ENCODE peak calls at places on chromosomes 11 and 22, in six cellular contexts. D is H9, W is H1, R is IMR-90, F is trophoblast cell, M is mesenchymal stem cell. K is an unnamed sample.

GRCh38 chr11:2360081-2360642 is 16.9 kb upstream of the CD81 start:
- DNase-seq in D (no peak), W (no peak), R (no peak), F (no peak), M (no peak), K (no peak)

GRCh38 chr11:117457835-117458234 is 130.2 kb downstream of the CEP164 start:
- DNase-seq in D (no peak), W (no peak), R (no peak), F (no peak), M (no peak), K (no peak)

GRCh38 chr11:63598556-63598955 is 15.7 kb downstream of the PLAAT3 start:
- DNase-seq in D (no peak), W (no peak), R (no peak), F (no peak), M (no peak), K (no peak)

GRCh38 chr22:25081409-25081824 is 118.2 kb upstream of the CRYBB3 start:
- DNase-seq in D (no peak), W (no peak), R (peak), F (peak), M (peak), K (no peak)

GRCh38 chr22:25388866-25389540 is 169.6 kb downstream of the CRYBB2 start:
- DNase-seq in D (no peak), W (no peak), R (no peak), F (no peak), M (no peak), K (no peak)

GRCh38 chr11:118980191-118980881 is 8.8 kb downstream of the FOXR1 start:
- DNase-seq in D (peak), W (no peak), R (no peak), F (no peak), M (no peak), K (no peak)

GRCh38 chr11:113684558-113684957 is 21.6 kb downstream of the TMPRSS5 start:
- DNase-seq in D (no peak), W (no peak), R (no peak), F (no peak), M (no peak), K (no peak)

GRCh38 chr22:41417622-41418390 is 28.8 kb downstream of the TOB2 start:
- DNase-seq in D (no peak), W (no peak), R (no peak), F (no peak), M (no peak), K (no peak)

GRCh38 chr11:119473226-119473625 is 50.3 kb upstream of the THY1 start:
- DNase-seq in D (peak), W (no peak), R (no peak), F (no peak), M (no peak), K (no peak)

GRCh38 chr22:19872779-19873137 is 18.1 kb upstream of the GNB1L start:
- DNase-seq in D (peak), W (no peak), R (no peak), F (no peak), M (no peak), K (no peak)

GRCh38 chr11:112744041-112744440 is 217.2 kb upstream of the NCAM1 start:
- DNase-seq in D (no peak), W (no peak), R (no peak), F (no peak), M (no peak), K (no peak)

GRCh38 chr22:25582946-25583345 is 18.5 kb downstream of the GRK3 start:
- DNase-seq in D (no peak), W (no peak), R (peak), F (no peak), M (no peak), K (no peak)

GRCh38 chr11:70063555-70063954 is 14.6 kb upstream of the ANO1 start:
- DNase-seq in D (no peak), W (no peak), R (no peak), F (peak), M (no peak), K (no peak)

GRCh38 chr22:35102663-35103062 is 36.7 kb downstream of the ISX start:
- DNase-seq in D (peak), W (peak), R (peak), F (no peak), M (no peak), K (no peak)
- H3K4me2 ChIP-seq in D (no peak), W (no peak), R (no peak), F (no peak), M (no peak), K (no peak)

DNA sequence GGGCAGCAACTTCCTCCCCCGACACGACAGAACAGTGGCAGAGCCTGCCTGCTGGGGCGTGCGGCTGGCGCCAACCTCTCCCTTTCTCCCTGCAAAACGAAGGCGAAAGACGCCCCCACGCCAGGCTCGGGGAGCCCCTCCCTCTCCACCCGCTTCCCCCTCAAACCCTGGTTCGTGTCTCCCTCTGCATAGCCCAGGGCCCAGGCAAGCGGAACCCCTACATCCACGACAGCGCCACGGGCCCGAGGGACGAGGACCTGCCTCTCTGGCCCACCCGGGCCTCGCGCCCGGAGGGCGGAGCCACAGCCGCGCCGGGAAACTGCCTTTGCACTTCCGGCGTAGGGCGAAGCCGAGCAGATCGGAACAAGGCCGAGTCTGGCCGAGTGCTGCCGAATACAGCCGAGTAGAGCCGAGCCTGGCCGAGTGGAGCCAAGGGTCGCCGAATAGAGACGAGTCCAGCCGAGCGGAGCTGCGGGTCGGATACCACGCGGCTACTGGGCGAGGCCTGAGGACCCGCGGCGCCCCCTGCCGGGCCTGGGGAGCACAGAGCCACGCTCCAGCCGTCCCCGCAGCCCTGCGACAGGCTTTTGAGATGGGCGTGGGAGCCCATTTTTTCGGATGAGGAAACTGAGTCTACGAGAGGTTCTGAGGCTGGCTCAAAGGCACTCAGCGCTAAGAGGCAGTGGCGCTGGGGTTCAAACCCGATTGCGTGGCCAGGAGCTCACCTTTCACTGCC is 11.2 kb upstream of the C1QTNF6 start:
- DNase-seq in D (peak), W (peak), R (peak), F (peak), M (peak), K (peak)
- H2BK5ac ChIP-seq in D (no peak), W (peak), R (peak), F (peak), M (peak), K (peak)

GRCh38 chr11:14656536-14657457 is 13.2 kb downstream of the PDE3B start:
- DNase-seq in D (no peak), W (no peak), R (no peak), F (no peak), M (no peak), K (no peak)

GRCh38 chr11:14653090-14653489 is 9.5 kb downstream of the PDE3B start:
- DNase-seq in D (no peak), W (no peak), R (no peak), F (no peak), M (no peak), K (no peak)

GRCh38 chr11:14655435-14655834 is 11.8 kb downstream of the PDE3B start:
- DNase-seq in D (no peak), W (no peak), R (no peak), F (no peak), M (no peak), K (no peak)

DNA sequence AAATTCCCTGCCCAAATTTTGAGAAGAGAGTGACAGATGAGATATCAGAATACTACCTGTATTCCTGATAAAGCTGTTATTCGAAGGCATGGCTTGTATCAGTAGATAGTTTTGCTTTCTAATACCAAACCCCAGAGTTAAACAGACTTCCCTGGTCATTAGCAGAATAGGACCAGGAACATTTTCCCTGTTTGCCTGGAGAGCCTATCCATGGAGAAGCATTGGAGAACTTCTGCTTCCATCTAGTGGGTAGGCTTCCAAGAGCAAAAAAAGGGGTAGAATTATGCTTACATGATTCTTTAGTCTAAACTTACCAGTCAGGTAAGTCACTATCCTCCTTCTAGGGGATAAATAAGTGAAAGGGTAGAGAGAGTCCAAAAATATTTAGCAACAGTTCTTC is 14.2 kb downstream of the PDE3B start:
- DNase-seq in D (no peak), W (no peak), R (no peak), F (no peak), M (no peak), K (no peak)
- H4K91ac ChIP-seq in D (no peak), W (no peak), R (no peak), F (no peak), M (no peak), K (no peak)

DNA sequence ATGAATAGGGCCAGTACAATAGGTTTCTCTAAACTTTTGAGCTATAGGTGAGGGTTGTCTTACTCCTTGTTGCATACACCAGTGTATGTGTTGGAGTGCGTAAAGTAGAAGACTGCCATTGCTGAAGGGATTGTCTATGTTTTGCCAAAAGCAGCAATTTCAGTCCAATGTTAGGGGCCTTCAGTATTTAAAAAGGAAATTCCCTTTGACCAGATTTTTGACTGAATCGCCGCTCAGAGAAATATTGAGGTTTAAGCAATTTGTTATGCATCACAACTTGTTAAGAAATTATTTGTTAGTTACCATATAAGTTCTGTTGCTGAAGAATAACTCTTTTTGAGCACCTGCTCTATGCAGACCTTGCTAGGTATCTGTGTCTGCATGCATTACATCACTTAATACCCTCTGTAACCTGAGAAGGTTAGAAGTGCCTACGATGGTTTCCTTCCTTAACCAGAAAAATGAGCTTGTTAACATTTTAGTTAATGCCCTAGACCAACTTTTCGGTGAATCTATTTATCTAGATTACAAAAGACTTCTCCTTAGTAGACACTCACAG is 33.9 kb downstream of the MMP20 start:
- DNase-seq in D (no peak), W (no peak), R (no peak), F (no peak), M (no peak), K (no peak)
- H3K4me2 ChIP-seq in D (no peak), W (no peak), R (no peak), F (no peak), M (no peak), K (no peak)

GRCh38 chr11:120958185-120958584 is 65.7 kb upstream of the TBCEL start:
- DNase-seq in D (no peak), W (no peak), R (no peak), F (no peak), M (no peak), K (no peak)
- H2BK5ac ChIP-seq in D (no peak), W (peak), R (no peak), F (no peak), M (no peak), K (no peak)

GRCh38 chr11:86390499-86390898 is 15.8 kb downstream of the CCDC81 start:
- DNase-seq in D (no peak), W (no peak), R (no peak), F (no peak), M (no peak), K (no peak)
- H4K91ac ChIP-seq in D (no peak), W (no peak), R (no peak), F (no peak), M (no peak), K (no peak)

DNA sequence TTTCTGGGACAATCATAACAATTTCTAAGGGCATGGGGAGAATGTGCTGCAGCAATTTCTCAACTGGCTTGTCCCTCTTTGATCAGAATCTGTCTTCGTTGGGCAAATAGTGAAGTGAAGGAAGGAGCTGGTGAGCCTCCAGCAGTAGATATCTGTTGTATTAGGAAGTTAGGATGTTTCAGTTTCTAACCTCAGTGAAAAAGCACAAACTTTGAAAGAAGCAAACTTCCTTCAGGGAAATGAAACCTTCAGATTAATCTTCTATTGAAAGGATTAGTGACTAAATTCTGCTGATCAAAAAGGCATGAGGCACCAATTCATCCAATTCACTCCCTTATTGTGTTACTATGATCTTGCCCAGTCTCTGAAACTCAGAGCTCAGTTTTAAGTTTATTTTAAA is 24.3 kb downstream of the LMO2 start:
- DNase-seq in D (no peak), W (no peak), R (no peak), F (no peak), M (no peak), K (no peak)
- H3K4me2 ChIP-seq in D (no peak), W (no peak), R (no peak), F (peak), M (no peak), K (no peak)

GRCh38 chr11:14356342-14356741 is 2.6 kb downstream of the RRAS2 start:
- DNase-seq in D (no peak), W (no peak), R (no peak), F (no peak), M (no peak), K (no peak)

GRCh38 chr11:14359573-14360031 is 619 bp upstream of the RRAS2 start:
- DNase-seq in D (no peak), W (no peak), R (peak), F (peak), M (no peak), K (no peak)

GRCh38 chr11:14360976-14361375 is 2.0 kb upstream of the RRAS2 start:
- DNase-seq in D (no peak), W (no peak), R (no peak), F (peak), M (no peak), K (no peak)

GRCh38 chr11:14358729-14359439 is at the start of gene RRAS2:
- DNase-seq in D (peak), W (no peak), R (peak), F (peak), M (peak), K (peak)

DNA sequence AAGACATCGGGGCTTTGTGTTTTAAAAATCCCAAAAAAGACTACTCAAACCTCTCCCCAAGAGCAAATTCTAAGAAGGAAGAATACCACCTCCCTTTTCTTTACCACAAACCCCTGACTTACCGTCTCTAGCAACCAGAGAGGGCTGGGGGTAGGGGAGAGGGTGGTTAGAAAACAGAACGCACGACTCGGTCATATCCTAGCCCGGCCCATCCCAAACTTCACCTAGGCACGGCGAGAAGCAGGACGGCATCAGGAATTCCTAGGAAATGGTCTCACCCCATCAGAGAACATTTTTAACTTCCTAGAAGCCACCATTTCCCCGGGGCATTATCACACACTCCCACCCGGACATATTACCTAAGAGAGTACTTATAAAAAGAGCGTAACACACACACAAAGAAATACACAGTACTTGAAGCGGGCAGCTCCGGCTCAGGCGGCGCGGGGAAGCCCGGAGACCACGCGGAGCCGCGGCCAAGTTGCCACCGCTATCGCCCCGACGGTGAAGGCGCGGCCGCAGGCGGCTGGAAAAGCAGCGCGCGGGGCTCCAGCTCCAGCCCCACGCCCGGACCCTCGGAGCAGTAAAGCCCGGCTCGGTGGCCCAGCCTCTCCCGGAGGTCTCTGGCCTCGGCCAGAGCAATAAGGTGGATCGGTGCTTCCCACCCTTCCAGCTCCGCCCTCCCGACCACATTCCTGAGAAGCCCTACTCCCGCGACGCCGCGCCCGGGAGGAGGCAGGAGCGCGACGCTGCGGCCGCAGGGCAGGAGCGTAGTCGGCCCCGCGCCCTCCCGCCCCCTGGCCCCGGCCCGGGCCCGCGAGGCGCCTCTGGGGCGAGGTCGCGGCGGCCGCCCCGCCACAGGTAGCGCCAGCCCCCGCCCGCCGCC is 897 bp downstream of the RRAS2 start:
- DNase-seq in D (peak), W (no peak), R (peak), F (peak), M (peak), K (peak)
- H2BK5ac ChIP-seq in D (no peak), W (peak), R (peak), F (peak), M (peak), K (peak)

GRCh38 chr22:23696326-23696851 is 5.6 kb downstream of the RGL4 start:
- DNase-seq in D (no peak), W (no peak), R (peak), F (no peak), M (no peak), K (no peak)
- H4K91ac ChIP-seq in D (no peak), W (no peak), R (no peak), F (no peak), M (no peak), K (no peak)

GRCh38 chr11:66603072-66603471 is 10.1 kb downstream of the CCS start:
- DNase-seq in D (no peak), W (no peak), R (no peak), F (no peak), M (no peak), K (no peak)

GRCh38 chr11:66598993-66599392 is 6.0 kb downstream of the CCS start:
- DNase-seq in D (no peak), W (no peak), R (no peak), F (no peak), M (no peak), K (no peak)

GRCh38 chr11:66604161-66604560 is 11.2 kb downstream of the CCS start:
- DNase-seq in D (no peak), W (no peak), R (no peak), F (no peak), M (no peak), K (no peak)

GRCh38 chr11:66600924-66601233 is 7.9 kb downstream of the CCS start:
- DNase-seq in D (no peak), W (no peak), R (no peak), F (no peak), M (no peak), K (no peak)

DNA sequence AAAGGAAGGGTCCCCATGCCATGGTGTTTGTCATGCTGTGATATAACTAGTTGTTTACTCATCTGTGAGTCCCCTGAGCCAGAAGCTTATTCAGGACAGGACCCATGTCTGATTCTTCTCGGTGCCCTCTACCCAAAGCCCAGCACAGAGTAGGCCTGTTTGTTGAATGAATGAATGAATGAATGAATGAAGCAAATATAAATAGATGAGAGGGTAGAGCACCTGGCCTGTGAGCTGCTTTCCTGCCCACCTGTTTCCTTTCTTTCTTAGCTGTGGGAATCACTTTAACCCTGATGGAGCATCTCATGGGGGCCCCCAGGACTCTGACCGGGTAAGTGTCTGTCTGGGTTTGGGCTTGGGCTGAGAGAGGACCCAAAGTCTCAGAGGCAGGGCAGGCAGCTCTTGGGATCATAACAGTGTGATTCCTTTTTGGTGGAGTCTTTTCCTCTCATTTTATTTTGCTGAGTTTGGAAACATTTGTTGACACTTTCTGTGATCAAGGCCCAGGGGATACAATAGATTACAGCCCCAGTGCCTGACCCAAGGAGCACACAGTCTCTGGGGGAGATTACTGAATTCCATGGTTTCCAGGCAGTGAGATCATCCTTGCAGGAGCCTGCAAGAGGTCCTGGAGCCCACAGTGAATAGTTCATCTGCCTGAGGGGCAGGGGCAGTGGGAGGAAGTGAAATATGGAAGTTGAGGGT is 7.4 kb downstream of the CCS start:
- DNase-seq in D (no peak), W (no peak), R (peak), F (no peak), M (no peak), K (no peak)
- H3K4me2 ChIP-seq in D (no peak), W (no peak), R (no peak), F (no peak), M (no peak), K (no peak)

K was measured in neuronal stem cell.